ENCODE peak calls at places on chromosomes 3 and 15, in four cellular contexts. One of them, this sample, is unnamed. For H3K9me3, the result is how much of the 10 kb centered on the place peaks cover.

GRCh38 chr15:29854413-29854812 is 32.1 kb upstream of the TJP1 start:
- DNase-seq in mesenchymal stem cell: no peak
- DNase-seq in cardiac muscle cell: no peak
- DNase-seq in CD8-positive, alpha-beta T cell: no peak
- DNase-seq in this sample: no peak

GRCh38 chr3:54550216-54550977 is 377.5 kb downstream of the LRTM1 start:
- DNase-seq in cardiac muscle cell: no peak
- DNase-seq in CD8-positive, alpha-beta T cell: no peak
- DNase-seq in mesenchymal stem cell: no peak
- DNase-seq in this sample: no peak

GRCh38 chr3:195549931-195550519 is 6.9 kb upstream of the PPP1R2 start:
- DNase-seq in mesenchymal stem cell: peak
- DNase-seq in CD8-positive, alpha-beta T cell: peak
- DNase-seq in cardiac muscle cell: no peak
- DNase-seq in this sample: no peak

GRCh38 chr15:41416162-41416741 is 643 bp upstream of the RTF1 start:
- DNase-seq in mesenchymal stem cell: no peak
- DNase-seq in cardiac muscle cell: no peak
- DNase-seq in CD8-positive, alpha-beta T cell: no peak
- DNase-seq in this sample: no peak

GRCh38 chr3:170488802-170489201 is 70.1 kb downstream of the CLDN11 start:
- DNase-seq in cardiac muscle cell: no peak
- DNase-seq in mesenchymal stem cell: peak
- DNase-seq in CD8-positive, alpha-beta T cell: no peak
- DNase-seq in this sample: no peak

GRCh38 chr15:28021281-28022039 is 77.7 kb downstream of the OCA2 start:
- DNase-seq in mesenchymal stem cell: peak
- DNase-seq in cardiac muscle cell: peak
- DNase-seq in CD8-positive, alpha-beta T cell: no peak
- DNase-seq in this sample: no peak

GRCh38 chr15:80912673-80913072 is 76.9 kb downstream of the MESD start:
- DNase-seq in CD8-positive, alpha-beta T cell: no peak
- DNase-seq in cardiac muscle cell: no peak
- DNase-seq in mesenchymal stem cell: no peak
- DNase-seq in this sample: no peak

GRCh38 chr3:13171704-13172643 is 98.7 kb upstream of the IQSEC1 start:
- DNase-seq in mesenchymal stem cell: no peak
- DNase-seq in CD8-positive, alpha-beta T cell: no peak
- DNase-seq in cardiac muscle cell: no peak
- DNase-seq in this sample: no peak

GRCh38 chr15:35179739-35180138 is 94.6 kb upstream of the NANOGP8 start:
- DNase-seq in cardiac muscle cell: no peak
- DNase-seq in mesenchymal stem cell: no peak
- DNase-seq in CD8-positive, alpha-beta T cell: no peak
- DNase-seq in this sample: no peak

GRCh38 chr3:6540981-6541380 is 319.9 kb upstream of the GRM7 start:
- DNase-seq in cardiac muscle cell: no peak
- DNase-seq in CD8-positive, alpha-beta T cell: no peak
- DNase-seq in mesenchymal stem cell: no peak
- DNase-seq in this sample: no peak

GRCh38 chr15:100335335-100335999 is 6.3 kb downstream of the ADAMTS17 start:
- DNase-seq in mesenchymal stem cell: no peak
- DNase-seq in CD8-positive, alpha-beta T cell: no peak
- DNase-seq in cardiac muscle cell: no peak
- DNase-seq in this sample: no peak

GRCh38 chr15:53586815-53587214 is 172.6 kb downstream of the WDR72 start:
- DNase-seq in mesenchymal stem cell: peak
- DNase-seq in CD8-positive, alpha-beta T cell: no peak
- DNase-seq in cardiac muscle cell: peak
- DNase-seq in this sample: no peak

DNA sequence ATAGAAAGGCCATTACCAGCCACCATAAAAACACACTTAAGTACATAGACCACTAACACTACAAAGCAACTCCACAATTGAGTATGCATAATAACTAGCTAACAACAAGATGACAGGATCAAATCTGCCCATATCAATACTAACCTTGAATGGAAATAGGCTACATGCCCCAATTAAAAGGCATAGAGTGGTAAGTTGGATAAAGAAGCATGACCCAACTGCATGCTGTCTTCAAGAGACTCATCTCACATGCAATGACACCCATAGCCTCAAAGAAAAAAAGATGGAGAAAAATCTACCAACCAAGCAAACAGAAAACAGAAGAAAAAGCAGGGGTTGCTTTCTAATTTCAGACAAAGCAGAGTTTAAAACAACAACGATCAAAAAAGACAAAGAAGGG is 218.7 kb downstream of the ISL2 start:
- DNase-seq in cardiac muscle cell: no peak
- DNase-seq in mesenchymal stem cell: no peak
- DNase-seq in CD8-positive, alpha-beta T cell: no peak
- DNase-seq in this sample: no peak
- H3K9me3 ChIP-seq in cardiac muscle cell: under half
- H3K9me3 ChIP-seq in mesenchymal stem cell: under half
- H3K9me3 ChIP-seq in CD8-positive, alpha-beta T cell: under half
- H3K9me3 ChIP-seq in this sample: under half

GRCh38 chr15:25092661-25093060 is 137.9 kb downstream of the SNRPN start:
- DNase-seq in cardiac muscle cell: no peak
- DNase-seq in CD8-positive, alpha-beta T cell: no peak
- DNase-seq in mesenchymal stem cell: no peak
- DNase-seq in this sample: no peak
- H3K9me3 ChIP-seq in cardiac muscle cell: under half
- H3K9me3 ChIP-seq in CD8-positive, alpha-beta T cell: under half
- H3K9me3 ChIP-seq in mesenchymal stem cell: half or more
- H3K9me3 ChIP-seq in this sample: under half

DNA sequence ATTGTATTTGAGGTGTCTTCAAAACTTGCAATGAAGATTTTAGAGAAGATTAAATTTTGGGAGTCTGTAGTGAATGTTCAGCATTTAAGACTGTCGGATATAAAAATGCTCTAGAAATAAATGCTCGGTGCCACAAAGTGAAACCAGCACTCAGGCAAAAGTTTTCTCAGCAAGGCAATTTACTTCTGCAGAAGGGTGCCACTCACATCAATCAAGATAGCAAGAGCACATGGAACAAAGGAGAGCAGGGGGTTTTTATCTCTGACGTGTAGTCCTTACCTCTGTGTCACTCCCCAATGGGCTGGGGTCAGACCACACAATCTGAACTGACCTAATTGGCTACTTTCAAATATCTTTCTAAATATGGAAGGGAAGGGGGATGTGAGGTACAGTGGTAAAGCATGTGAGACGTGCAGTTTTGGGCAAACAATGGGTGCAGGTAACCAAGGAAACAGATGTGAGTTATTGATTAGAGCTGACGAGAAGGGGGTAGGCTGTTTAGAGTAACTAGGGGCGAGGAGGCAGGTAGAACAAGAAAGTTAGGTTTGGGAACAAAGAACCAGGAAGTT is 23.4 kb upstream of the FXR1 start:
- DNase-seq in cardiac muscle cell: no peak
- DNase-seq in CD8-positive, alpha-beta T cell: no peak
- DNase-seq in mesenchymal stem cell: no peak
- DNase-seq in this sample: no peak
- H3K9me3 ChIP-seq in cardiac muscle cell: under half
- H3K9me3 ChIP-seq in CD8-positive, alpha-beta T cell: under half
- H3K9me3 ChIP-seq in mesenchymal stem cell: under half
- H3K9me3 ChIP-seq in this sample: under half

DNA sequence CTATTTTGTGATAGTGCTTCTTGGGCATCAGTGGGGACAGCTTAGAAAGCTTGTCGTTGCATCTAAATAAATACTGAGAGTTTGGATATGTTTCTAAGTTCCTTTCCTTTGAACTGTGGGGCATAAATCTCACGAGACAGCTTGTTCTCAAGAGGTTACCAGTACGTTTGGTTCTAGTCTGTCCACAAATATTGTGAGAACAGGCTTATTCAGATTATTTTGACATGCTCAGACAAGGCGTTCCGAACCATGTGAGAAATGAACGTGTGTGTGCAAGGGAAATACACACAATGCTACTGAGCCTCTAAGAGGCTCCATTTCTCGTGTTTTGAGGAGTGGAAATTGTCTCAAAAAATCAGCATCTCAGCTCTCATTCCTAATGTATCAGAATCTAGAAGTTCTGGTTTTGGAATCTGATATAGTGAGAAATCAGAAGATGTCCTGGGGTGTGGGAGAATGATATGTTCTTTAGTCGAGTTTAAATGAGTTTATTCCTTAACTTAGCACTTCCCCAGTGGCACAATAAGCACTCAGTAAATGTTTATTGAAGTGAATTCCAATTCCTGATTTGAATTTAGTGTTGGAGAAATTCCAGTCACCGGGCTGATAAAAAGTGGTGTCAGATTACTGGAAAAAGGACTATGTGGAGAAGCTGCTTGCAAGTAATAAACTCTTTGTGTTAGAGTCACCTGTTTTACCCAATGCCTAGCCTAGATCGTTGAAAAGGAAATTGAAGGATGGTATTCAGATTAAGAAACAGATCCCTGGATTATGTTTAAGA is 481.5 kb downstream of the LPP start:
- DNase-seq in CD8-positive, alpha-beta T cell: no peak
- DNase-seq in cardiac muscle cell: no peak
- DNase-seq in mesenchymal stem cell: peak
- DNase-seq in this sample: no peak
- H3K9me3 ChIP-seq in CD8-positive, alpha-beta T cell: under half
- H3K9me3 ChIP-seq in cardiac muscle cell: under half
- H3K9me3 ChIP-seq in mesenchymal stem cell: under half
- H3K9me3 ChIP-seq in this sample: under half

DNA sequence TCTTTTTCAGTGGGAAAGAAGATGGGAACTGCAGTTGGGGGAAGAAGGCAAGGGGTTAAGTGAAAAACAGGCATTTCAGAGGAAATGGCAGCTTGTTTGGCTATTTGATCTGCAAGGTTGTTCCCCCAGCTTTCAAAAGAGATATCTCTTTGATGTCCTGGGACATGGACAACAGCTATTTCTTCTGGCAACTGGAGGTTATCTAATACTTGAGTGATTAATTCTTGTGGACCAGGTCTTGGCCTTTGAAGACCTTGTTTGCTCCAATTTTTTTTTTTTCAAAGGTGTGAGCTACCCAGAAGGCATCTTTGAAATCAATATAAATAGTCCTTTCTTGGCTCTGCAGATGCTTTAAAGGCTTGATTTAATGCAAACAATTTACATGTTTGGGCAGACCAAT is 51.5 kb downstream of the KATNBL1 start:
- DNase-seq in CD8-positive, alpha-beta T cell: no peak
- DNase-seq in mesenchymal stem cell: no peak
- DNase-seq in cardiac muscle cell: no peak
- DNase-seq in this sample: no peak
- H3K9me3 ChIP-seq in CD8-positive, alpha-beta T cell: under half
- H3K9me3 ChIP-seq in mesenchymal stem cell: half or more
- H3K9me3 ChIP-seq in cardiac muscle cell: under half
- H3K9me3 ChIP-seq in this sample: under half

DNA sequence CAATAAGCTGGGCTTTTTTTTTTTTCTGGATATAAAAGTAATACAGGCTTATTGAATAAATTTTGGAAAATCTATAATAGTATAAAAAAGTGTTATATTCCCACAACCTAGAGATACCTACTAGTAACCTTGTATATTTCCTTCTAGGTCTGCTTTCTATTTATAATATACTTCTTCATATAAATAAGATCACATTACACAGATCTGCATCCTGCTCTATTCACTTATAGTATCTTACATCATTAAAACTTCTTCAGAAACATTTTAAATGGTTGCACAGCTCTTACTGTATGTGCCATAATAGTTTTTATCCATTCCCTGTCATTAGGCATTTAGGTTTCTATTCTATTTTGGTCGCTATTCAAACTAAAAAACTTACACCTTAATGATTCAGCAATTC is 87.0 kb upstream of the TTBK2 start:
- DNase-seq in cardiac muscle cell: no peak
- DNase-seq in mesenchymal stem cell: no peak
- DNase-seq in CD8-positive, alpha-beta T cell: no peak
- DNase-seq in this sample: no peak
- H3K9me3 ChIP-seq in cardiac muscle cell: under half
- H3K9me3 ChIP-seq in mesenchymal stem cell: under half
- H3K9me3 ChIP-seq in CD8-positive, alpha-beta T cell: under half
- H3K9me3 ChIP-seq in this sample: under half

DNA sequence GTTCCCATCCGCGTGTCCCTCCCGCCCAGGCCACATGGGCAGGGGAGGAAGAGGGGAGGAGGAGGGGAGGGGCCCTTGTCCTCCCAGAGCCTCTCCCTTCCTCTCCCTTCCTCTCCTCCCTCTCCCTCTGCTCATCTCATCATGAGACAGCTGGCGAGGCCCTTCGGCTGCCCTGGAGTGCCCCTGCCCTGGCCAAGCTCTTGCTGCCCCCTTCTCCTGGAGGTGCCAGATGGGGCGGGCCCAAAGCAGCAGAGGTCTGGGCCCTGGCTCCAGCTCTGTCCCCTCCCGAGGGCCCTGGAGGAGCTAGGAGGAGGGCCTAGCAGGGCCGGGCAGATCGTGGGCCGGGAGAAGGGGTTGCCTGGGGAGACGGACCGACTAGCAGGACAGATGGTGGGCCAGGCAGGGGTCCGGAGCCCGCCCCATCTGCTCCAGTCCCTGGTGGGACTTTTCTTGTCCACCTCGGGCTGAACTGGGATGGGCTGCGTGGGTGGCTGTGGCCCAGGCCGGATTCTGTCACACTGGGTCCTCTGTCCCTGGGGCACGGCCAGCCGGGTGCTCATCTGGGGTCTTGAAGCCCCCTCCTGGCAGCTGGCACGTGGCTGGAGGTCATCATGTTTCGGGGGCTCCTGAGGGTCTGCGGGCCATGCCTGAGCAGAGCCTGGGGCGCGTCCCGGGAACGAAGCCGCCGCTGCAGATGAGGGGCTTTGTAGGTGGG is 183.4 kb downstream of the GOLGA6L6 start:
- DNase-seq in cardiac muscle cell: no peak
- DNase-seq in mesenchymal stem cell: no peak
- DNase-seq in CD8-positive, alpha-beta T cell: no peak
- DNase-seq in this sample: no peak
- H3K9me3 ChIP-seq in cardiac muscle cell: under half
- H3K9me3 ChIP-seq in mesenchymal stem cell: under half
- H3K9me3 ChIP-seq in CD8-positive, alpha-beta T cell: under half
- H3K9me3 ChIP-seq in this sample: under half

DNA sequence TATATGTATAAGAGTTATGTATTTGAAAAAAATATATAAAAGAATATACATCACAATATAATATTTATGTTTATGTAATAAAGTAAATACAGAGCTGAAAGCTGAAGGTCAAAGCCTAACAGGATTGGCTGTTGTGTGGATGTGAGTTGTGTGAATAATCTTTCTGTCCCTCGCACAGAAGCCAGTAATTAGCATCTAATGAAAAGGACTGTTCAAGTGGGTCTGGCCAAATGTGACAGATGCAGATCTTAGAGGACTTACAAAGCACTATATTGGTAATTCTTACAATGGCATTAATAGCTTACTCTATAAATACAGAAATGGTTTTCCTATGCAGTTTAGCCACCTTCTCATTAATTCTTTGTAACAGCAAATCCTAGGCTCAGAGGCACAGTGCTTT is 2.4 kb downstream of the MKRN3 start:
- DNase-seq in mesenchymal stem cell: no peak
- DNase-seq in CD8-positive, alpha-beta T cell: no peak
- DNase-seq in cardiac muscle cell: no peak
- DNase-seq in this sample: no peak
- H3K9me3 ChIP-seq in mesenchymal stem cell: under half
- H3K9me3 ChIP-seq in CD8-positive, alpha-beta T cell: under half
- H3K9me3 ChIP-seq in cardiac muscle cell: under half
- H3K9me3 ChIP-seq in this sample: under half